ENCODE peak calls at places on chromosomes 7 and 10, in seven cellular contexts. A is CD8-positive, alpha-beta memory T cell; Q is esophagus squamous epithelium; H is mammary epithelial cell; Z is spleen; I is neuronal stem cell; E is fibroblast of lung. V is an unnamed sample. For H3K9me3, the result is how much of the 10 kb centered on the place peaks cover.

GRCh38 chr10:49441488-49442476 is 45.9 kb upstream of the DRGX start:
- DNase-seq in H (no peak), I (no peak), Q (no peak), Z (no peak), E (no peak), A (no peak), V (no peak)

GRCh38 chr7:54811925-54812264 is 52.9 kb upstream of the SEC61G start:
- DNase-seq in H (peak), Z (no peak), Q (no peak), A (no peak), E (peak), I (no peak), V (no peak)

GRCh38 chr7:1366801-1367405 is 92.4 kb downstream of the MICALL2 start:
- DNase-seq in E (no peak), Q (no peak), Z (no peak), H (no peak), I (no peak), A (no peak), V (no peak)

GRCh38 chr10:43962346-43963191 is 313.9 kb upstream of the ZNF32 start:
- DNase-seq in A (no peak), Q (no peak), I (no peak), Z (peak), E (peak), H (no peak), V (no peak)

GRCh38 chr10:88990528-88991160 is at the start of gene FAS:
- DNase-seq in Q (peak), E (peak), Z (peak), A (peak), I (peak), H (peak), V (peak)

GRCh38 chr10:3584926-3585784 is 199.9 kb downstream of the KLF6 start:
- DNase-seq in I (no peak), E (no peak), H (no peak), Z (no peak), Q (no peak), A (no peak), V (no peak)

GRCh38 chr10:51073461-51074237 is 638 bp upstream of the PRKG1 start:
- DNase-seq in H (peak), E (peak), A (no peak), Q (no peak), Z (peak), I (peak), V (no peak)

GRCh38 chr7:50660040-50660829 is 95.0 kb upstream of the DDC start:
- DNase-seq in I (no peak), E (no peak), A (peak), H (no peak), Z (peak), Q (peak), V (peak)

GRCh38 chr7:5322621-5323410 is 40.1 kb downstream of the SLC29A4 start:
- DNase-seq in H (no peak), E (no peak), A (peak), Z (no peak), I (no peak), Q (no peak), V (no peak)

GRCh38 chr7:28155964-28156363 is 24.6 kb downstream of the JAZF1 start:
- DNase-seq in Z (no peak), I (no peak), Q (no peak), A (no peak), E (peak), H (peak), V (no peak)

GRCh38 chr7:82677493-82677892 is 233.9 kb upstream of the CACNA2D1 start:
- DNase-seq in E (peak), I (no peak), H (no peak), A (peak), Q (no peak), Z (no peak), V (no peak)

GRCh38 chr7:148116954-148117353 is 473.6 kb upstream of the C7orf33 start:
- DNase-seq in E (no peak), H (no peak), A (no peak), Q (no peak), Z (no peak), I (no peak), V (no peak)

GRCh38 chr7:150325110-150325611 is 1.8 kb upstream of the ACTR3C start:
- DNase-seq in E (peak), Z (peak), Q (no peak), H (no peak), I (no peak), A (no peak), V (no peak)

GRCh38 chr10:94461503-94461902 is 59.2 kb downstream of the TBC1D12 start:
- DNase-seq in E (no peak), Q (no peak), I (no peak), Z (no peak), H (no peak), A (no peak), V (no peak)

GRCh38 chr7:155341463-155341983 is 43.8 kb downstream of the INSIG1 start:
- DNase-seq in Z (no peak), I (no peak), A (no peak), E (no peak), Q (no peak), H (no peak), V (no peak)

GRCh38 chr10:9147475-9147874 is 1093.0 kb downstream of the GATA3 start:
- DNase-seq in Z (no peak), I (no peak), H (no peak), Q (no peak), E (no peak), A (no peak), V (no peak)

GRCh38 chr7:64045301-64046040 is at the start of gene ZNF727:
- DNase-seq in Z (peak), Q (no peak), H (no peak), E (no peak), I (no peak), A (no peak), V (no peak)
- H3K9me3 ChIP-seq in Z (under half), Q (under half), H (half or more), E (under half), I (under half), A (under half), V (under half)

DNA sequence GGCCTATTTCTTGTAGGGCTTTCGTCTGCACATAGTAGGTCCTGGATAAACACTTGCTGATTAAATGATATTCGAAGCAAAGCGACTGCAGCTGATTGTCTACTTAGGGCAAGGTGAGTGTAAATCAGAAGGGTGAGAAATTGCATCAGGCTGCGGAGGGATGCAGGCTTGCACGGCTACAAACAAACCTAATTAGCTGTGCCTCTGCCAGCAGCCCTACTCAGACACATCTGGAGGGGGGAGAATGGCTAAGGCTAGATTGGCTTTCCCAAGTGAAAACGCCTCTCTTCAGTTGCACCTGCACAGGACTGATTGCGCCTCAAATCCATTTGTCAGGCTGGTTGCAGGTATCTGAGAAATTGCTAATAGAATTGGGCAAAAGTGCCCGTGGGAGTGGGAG is 247.5 kb downstream of the DPP6 start:
- DNase-seq in Z (peak), I (no peak), A (no peak), E (no peak), H (no peak), Q (no peak), V (no peak)
- H3K9me3 ChIP-seq in Z (under half), I (under half), A (under half), E (under half), H (under half), Q (under half), V (under half)

GRCh38 chr7:64610997-64611396 is 48.1 kb upstream of the ZNF680 start:
- DNase-seq in H (no peak), Z (no peak), E (no peak), A (no peak), Q (no peak), I (no peak), V (no peak)
- H3K9me3 ChIP-seq in H (under half), Z (under half), E (under half), A (under half), Q (under half), I (under half), V (under half)

GRCh38 chr10:128609460-128609859 is 483.2 kb upstream of the MKI67 start:
- DNase-seq in Z (no peak), I (no peak), E (no peak), H (no peak), A (no peak), Q (no peak), V (no peak)
- H3K9me3 ChIP-seq in Z (under half), I (under half), E (under half), H (under half), A (under half), Q (under half), V (under half)

GRCh38 chr10:133458021-133458709 is 4.4 kb downstream of the SCART1 start:
- DNase-seq in I (no peak), Q (no peak), E (no peak), H (no peak), A (no peak), Z (no peak), V (no peak)

GRCh38 chr10:133455611-133456031 is 1.9 kb downstream of the SCART1 start:
- DNase-seq in Q (no peak), E (no peak), A (no peak), I (no peak), Z (no peak), H (no peak), V (no peak)

GRCh38 chr10:133457100-133457841 is 3.5 kb downstream of the SCART1 start:
- DNase-seq in A (no peak), H (no peak), I (no peak), Z (peak), E (no peak), Q (no peak), V (no peak)

GRCh38 chr10:133455196-133455595 is 1.5 kb downstream of the SCART1 start:
- DNase-seq in Z (no peak), I (no peak), A (no peak), E (no peak), Q (no peak), H (no peak), V (no peak)

DNA sequence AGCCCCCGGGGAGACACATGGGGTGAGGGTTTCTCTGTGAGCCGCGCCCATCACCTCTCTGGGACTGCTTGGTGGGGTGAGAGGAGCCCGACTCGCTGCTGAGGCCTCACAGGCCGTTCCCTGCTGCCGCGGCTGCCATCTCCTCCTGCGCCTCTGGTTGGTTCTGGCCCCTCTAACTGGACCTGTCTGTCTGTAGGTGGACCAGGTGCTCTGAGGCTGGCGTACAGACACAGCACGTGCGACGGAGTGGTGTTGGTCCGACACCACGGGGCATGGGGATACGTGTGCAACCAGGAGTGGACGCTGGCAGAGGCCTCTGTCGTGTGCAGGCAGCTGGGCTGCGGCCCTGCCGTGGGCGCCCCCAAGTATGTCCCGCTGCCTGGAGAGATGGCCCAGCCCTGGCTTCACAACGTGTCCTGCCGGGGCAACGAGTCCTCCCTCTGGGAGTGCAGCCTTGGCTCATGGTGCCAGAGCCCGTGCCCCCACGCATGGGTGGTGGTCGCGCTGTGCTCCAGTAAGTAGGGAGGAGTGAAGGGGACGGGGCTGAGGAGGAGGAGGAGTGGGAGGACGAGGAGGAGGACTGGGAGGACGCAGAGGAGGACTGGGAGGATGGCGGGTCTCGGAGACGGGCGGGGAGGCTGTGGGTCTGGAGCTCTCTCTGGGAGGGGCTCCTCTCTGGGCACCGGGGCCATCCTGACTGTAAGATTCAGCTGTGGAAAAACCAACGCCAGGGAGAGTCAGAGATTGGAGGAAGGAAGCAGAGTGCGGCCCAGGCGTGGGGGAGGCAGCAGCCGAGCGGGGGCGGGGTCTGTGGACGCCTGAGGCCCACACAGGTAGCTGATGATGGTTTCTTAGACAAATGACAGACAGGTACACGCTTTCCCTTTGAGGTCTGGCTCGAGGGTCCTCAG is 2.6 kb downstream of the SCART1 start:
- DNase-seq in Z (no peak), Q (no peak), H (no peak), I (no peak), A (no peak), E (no peak), V (no peak)
- H3K9me3 ChIP-seq in Z (under half), Q (under half), H (under half), I (half or more), A (under half), E (under half), V (under half)

GRCh38 chr7:108533712-108534111 is 7.8 kb upstream of the PNPLA8 start:
- DNase-seq in E (no peak), H (no peak), Q (no peak), I (no peak), A (no peak), Z (no peak), V (no peak)

GRCh38 chr7:108529341-108529740 is 3.4 kb upstream of the PNPLA8 start:
- DNase-seq in A (no peak), H (no peak), Z (no peak), Q (no peak), E (no peak), I (no peak), V (no peak)

GRCh38 chr7:108535744-108536143 is 9.8 kb upstream of the PNPLA8 start:
- DNase-seq in I (no peak), H (no peak), A (no peak), E (no peak), Z (no peak), Q (no peak), V (no peak)

GRCh38 chr7:108537229-108537628 is 11.3 kb upstream of the PNPLA8 start:
- DNase-seq in I (no peak), H (no peak), Q (no peak), Z (no peak), A (no peak), E (no peak), V (no peak)

DNA sequence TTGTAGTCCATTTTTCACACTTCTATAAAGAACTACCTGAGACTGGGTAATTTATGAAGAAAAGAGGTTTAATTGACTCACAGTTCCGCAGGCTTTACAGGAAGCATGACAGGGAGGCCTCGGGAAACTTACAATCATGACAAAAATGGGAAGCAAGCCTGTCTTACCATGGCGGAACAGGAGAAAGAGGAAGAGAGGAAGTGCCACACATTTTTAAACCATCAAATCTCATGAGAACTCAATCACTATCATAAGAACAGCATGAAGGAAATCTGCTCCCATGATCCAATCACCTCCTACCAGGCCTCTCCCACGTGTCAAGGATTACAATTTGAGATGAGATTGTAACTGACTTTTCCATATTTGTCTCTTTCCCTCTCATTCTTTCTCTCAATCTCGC is 9.3 kb upstream of the PNPLA8 start:
- DNase-seq in H (no peak), A (no peak), Q (no peak), E (no peak), Z (no peak), I (no peak), V (no peak)
- H3K9me3 ChIP-seq in H (under half), A (under half), Q (under half), E (under half), Z (under half), I (under half), V (under half)

DNA sequence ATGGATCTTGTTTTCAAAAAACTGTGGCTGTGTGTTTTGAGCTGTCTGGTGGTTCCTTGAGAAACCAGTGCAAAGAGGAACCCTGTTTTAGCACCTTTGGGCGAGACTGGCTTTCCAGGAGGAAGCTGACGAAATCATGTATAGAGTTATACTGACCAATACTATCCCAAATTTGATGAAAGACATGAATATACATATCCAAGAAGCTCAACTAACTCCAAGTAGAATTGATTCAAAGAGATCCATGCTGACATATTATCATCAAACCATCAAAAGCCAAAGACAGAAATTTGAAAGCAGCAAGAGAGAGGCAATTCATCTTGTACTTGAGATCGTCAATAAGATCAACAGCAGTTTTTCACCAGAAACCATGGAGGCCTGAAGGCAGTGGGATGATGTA is 610.7 kb downstream of the DNAJB6 start:
- DNase-seq in A (no peak), Z (no peak), E (no peak), H (no peak), I (no peak), Q (no peak), V (no peak)
- H3K9me3 ChIP-seq in A (under half), Z (under half), E (under half), H (under half), I (under half), Q (under half), V (under half)

GRCh38 chr7:17913250-17913649 is 27.0 kb downstream of the SNX13 start:
- DNase-seq in E (no peak), Q (no peak), A (no peak), Z (no peak), H (no peak), I (no peak), V (no peak)
- H3K9me3 ChIP-seq in E (under half), Q (under half), A (under half), Z (under half), H (under half), I (under half), V (under half)